ENCODE peak calls at places on chromosome 7, in eight cellular contexts. C, X, Q, J, H, S, V and Z are unnamed samples.

GRCh38 chr7:66047426-66047825 is 28.2 kb upstream of the ASL start:
- DNase-seq in C (no peak), S (no peak), Q (peak; percentile 96), H (no peak), J (peak; percentile 81), X (peak; percentile 80), V (no peak), Z (no peak)

GRCh38 chr7:79454325-79454960 is 976 bp upstream of the MAGI2 start:
- DNase-seq in X (peak; percentile 72), S (no peak), J (no peak), Q (peak; percentile 78), H (no peak), C (no peak), V (no peak), Z (no peak)

GRCh38 chr7:130492519-130493274 is 812 bp downstream of the MEST start:
- DNase-seq in C (no peak), H (no peak), Q (no peak), X (no peak), J (no peak), S (no peak), V (no peak), Z (no peak)

GRCh38 chr7:98816206-98816605 is 53.6 kb downstream of the TMEM130 start:
- DNase-seq in V (no peak), C (no peak), H (no peak), S (no peak), X (no peak), J (no peak), Q (no peak), Z (no peak)

GRCh38 chr7:111232249-111233084 is 141.5 kb downstream of the LRRN3 start:
- DNase-seq in H (no peak), X (peak; percentile 50), J (peak; percentile 15), Q (peak; percentile 85), S (no peak), C (no peak), V (no peak), Z (no peak)

GRCh38 chr7:98807306-98807880 is 62.4 kb downstream of the TMEM130 start:
- DNase-seq in H (no peak), J (no peak), X (no peak), Q (no peak), V (no peak), C (no peak), S (no peak), Z (no peak)

GRCh38 chr7:55100172-55100961 is 81.5 kb downstream of the EGFR start:
- DNase-seq in V (no peak), J (no peak), S (no peak), H (no peak), C (no peak), Q (no peak), X (peak; percentile 24), Z (no peak)

GRCh38 chr7:117718116-117718515 is 155.1 kb downstream of the CTTNBP2 start:
- DNase-seq in C (no peak), S (no peak), J (no peak), V (no peak), X (no peak), H (no peak), Q (no peak), Z (no peak)

GRCh38 chr7:12490941-12491340 is 79.6 kb upstream of the SCIN start:
- DNase-seq in H (no peak), J (no peak), S (no peak), X (no peak), V (no peak), Q (no peak), C (no peak), Z (no peak)

GRCh38 chr7:25622716-25623115 is 394.4 kb upstream of the NPVF start:
- DNase-seq in C (no peak), V (no peak), S (no peak), Q (no peak), J (no peak), H (no peak), X (no peak), Z (no peak)

GRCh38 chr7:66467887-66468286 is 160.8 kb upstream of the KCTD7 start:
- DNase-seq in V (no peak), X (no peak), H (no peak), J (no peak), C (no peak), Q (no peak), S (no peak), Z (no peak)

GRCh38 chr7:1579481-1580421 is 9.9 kb upstream of the PSMG3 start:
- DNase-seq in S (peak; percentile 64), H (peak; percentile 84), J (no peak), C (no peak), Q (peak; percentile 42), X (peak; percentile 89), V (peak; percentile 91), Z (peak; percentile 64)